ENCODE peak calls at places on chromosomes 11 and 22, in seven cellular contexts. One of them, this sample, is unnamed.
A peak's percentile ranks its signal among the peaks of the same experiment; 100 is the strongest.

GRCh38 chr22:47218671-47219070 is 456.2 kb downstream of the TBC1D22A start:
- DNase-seq in A673: no peak
- DNase-seq in neural progenitor cell: no peak
- DNase-seq in IMR-90: no peak
- DNase-seq in left ventricle myocardium inferior: no peak
- DNase-seq in naive thymus-derived CD4-positive, alpha-beta T cell: no peak
- DNase-seq in PC-9: no peak
- DNase-seq in this sample: no peak

GRCh38 chr11:123045101-123045500 is 16.8 kb downstream of the HSPA8 start:
- DNase-seq in A673: no peak
- DNase-seq in neural progenitor cell: no peak
- DNase-seq in IMR-90: no peak
- DNase-seq in left ventricle myocardium inferior: no peak
- DNase-seq in naive thymus-derived CD4-positive, alpha-beta T cell: no peak
- DNase-seq in PC-9: no peak
- DNase-seq in this sample: no peak

GRCh38 chr22:17922925-17923898 is 101.1 kb downstream of the MICAL3 start:
- DNase-seq in A673: no peak
- DNase-seq in neural progenitor cell: no peak
- DNase-seq in IMR-90: peak; percentile 89
- DNase-seq in left ventricle myocardium inferior: no peak
- DNase-seq in naive thymus-derived CD4-positive, alpha-beta T cell: no peak
- DNase-seq in PC-9: peak; percentile 24
- DNase-seq in this sample: no peak

GRCh38 chr11:114340311-114341131 is 44.3 kb downstream of the NNMT start:
- DNase-seq in A673: peak; percentile 82
- DNase-seq in neural progenitor cell: peak; percentile 83
- DNase-seq in IMR-90: peak; percentile 82
- DNase-seq in left ventricle myocardium inferior: peak; percentile 20
- DNase-seq in naive thymus-derived CD4-positive, alpha-beta T cell: peak; percentile 21
- DNase-seq in PC-9: peak; percentile 38
- DNase-seq in this sample: no peak

GRCh38 chr22:17890245-17890671 is 116.0 kb upstream of the BID start:
- DNase-seq in A673: no peak
- DNase-seq in neural progenitor cell: no peak
- DNase-seq in IMR-90: peak; percentile 53
- DNase-seq in left ventricle myocardium inferior: no peak
- DNase-seq in naive thymus-derived CD4-positive, alpha-beta T cell: no peak
- DNase-seq in PC-9: no peak
- DNase-seq in this sample: no peak

GRCh38 chr11:20639688-20640087 is 29.7 kb upstream of the NELL1 start:
- DNase-seq in A673: no peak
- DNase-seq in neural progenitor cell: no peak
- DNase-seq in IMR-90: no peak
- DNase-seq in left ventricle myocardium inferior: no peak
- DNase-seq in naive thymus-derived CD4-positive, alpha-beta T cell: no peak
- DNase-seq in PC-9: no peak
- DNase-seq in this sample: no peak

GRCh38 chr11:114738954-114739353 is 60.6 kb downstream of the NXPE2 start:
- DNase-seq in A673: peak; percentile 62
- DNase-seq in neural progenitor cell: peak; percentile 71
- DNase-seq in IMR-90: peak; percentile 49
- DNase-seq in left ventricle myocardium inferior: no peak
- DNase-seq in naive thymus-derived CD4-positive, alpha-beta T cell: no peak
- DNase-seq in PC-9: peak; percentile 16
- DNase-seq in this sample: peak; percentile 19

GRCh38 chr11:117072517-117073218 is 25.6 kb downstream of the SIK3 start:
- DNase-seq in A673: peak; percentile 86
- DNase-seq in neural progenitor cell: no peak
- DNase-seq in IMR-90: peak; percentile 96
- DNase-seq in left ventricle myocardium inferior: no peak
- DNase-seq in naive thymus-derived CD4-positive, alpha-beta T cell: no peak
- DNase-seq in PC-9: peak; percentile 38
- DNase-seq in this sample: peak; percentile 79

GRCh38 chr11:111329306-111330204 is 31.2 kb downstream of the POU2AF3 start:
- DNase-seq in A673: no peak
- DNase-seq in neural progenitor cell: no peak
- DNase-seq in IMR-90: no peak
- DNase-seq in left ventricle myocardium inferior: peak; percentile 47
- DNase-seq in naive thymus-derived CD4-positive, alpha-beta T cell: no peak
- DNase-seq in PC-9: no peak
- DNase-seq in this sample: no peak

GRCh38 chr22:35742342-35743100 is 24.8 kb downstream of the APOL5 start:
- DNase-seq in A673: no peak
- DNase-seq in neural progenitor cell: no peak
- DNase-seq in IMR-90: peak; percentile 81
- DNase-seq in left ventricle myocardium inferior: no peak
- DNase-seq in naive thymus-derived CD4-positive, alpha-beta T cell: no peak
- DNase-seq in PC-9: peak; percentile 27
- DNase-seq in this sample: no peak

GRCh38 chr22:48299801-48300200 is 1527.9 kb downstream of the BRD1 start:
- DNase-seq in A673: no peak
- DNase-seq in neural progenitor cell: peak; percentile 1
- DNase-seq in IMR-90: no peak
- DNase-seq in left ventricle myocardium inferior: no peak
- DNase-seq in naive thymus-derived CD4-positive, alpha-beta T cell: no peak
- DNase-seq in PC-9: no peak
- DNase-seq in this sample: no peak

GRCh38 chr22:37008365-37008764 is 10.9 kb downstream of the TST start:
- DNase-seq in A673: no peak
- DNase-seq in neural progenitor cell: no peak
- DNase-seq in IMR-90: no peak
- DNase-seq in left ventricle myocardium inferior: no peak
- DNase-seq in naive thymus-derived CD4-positive, alpha-beta T cell: no peak
- DNase-seq in PC-9: no peak
- DNase-seq in this sample: no peak

GRCh38 chr11:126375726-126376125 is 20.2 kb downstream of the ST3GAL4 start:
- DNase-seq in A673: peak; percentile 15
- DNase-seq in neural progenitor cell: no peak
- DNase-seq in IMR-90: peak; percentile 86
- DNase-seq in left ventricle myocardium inferior: no peak
- DNase-seq in naive thymus-derived CD4-positive, alpha-beta T cell: no peak
- DNase-seq in PC-9: no peak
- DNase-seq in this sample: no peak

GRCh38 chr11:46588915-46589314 is 4.9 kb downstream of the AMBRA1 start:
- DNase-seq in A673: no peak
- DNase-seq in neural progenitor cell: no peak
- DNase-seq in IMR-90: no peak
- DNase-seq in left ventricle myocardium inferior: no peak
- DNase-seq in naive thymus-derived CD4-positive, alpha-beta T cell: no peak
- DNase-seq in PC-9: no peak
- DNase-seq in this sample: no peak

GRCh38 chr11:119339581-119340334 is 925 bp downstream of the C1QTNF5 start:
- DNase-seq in A673: peak; percentile 58
- DNase-seq in neural progenitor cell: peak; percentile 94
- DNase-seq in IMR-90: no peak
- DNase-seq in left ventricle myocardium inferior: peak; percentile 81
- DNase-seq in naive thymus-derived CD4-positive, alpha-beta T cell: no peak
- DNase-seq in PC-9: peak; percentile 59
- DNase-seq in this sample: no peak

GRCh38 chr11:20057055-20057943 is 103.0 kb downstream of the DBX1 start:
- DNase-seq in A673: no peak
- DNase-seq in neural progenitor cell: no peak
- DNase-seq in IMR-90: peak; percentile 65
- DNase-seq in left ventricle myocardium inferior: no peak
- DNase-seq in naive thymus-derived CD4-positive, alpha-beta T cell: no peak
- DNase-seq in PC-9: no peak
- DNase-seq in this sample: no peak

GRCh38 chr22:45960477-45961386 is 16.2 kb downstream of the WNT7B start:
- DNase-seq in A673: no peak
- DNase-seq in neural progenitor cell: no peak
- DNase-seq in IMR-90: no peak
- DNase-seq in left ventricle myocardium inferior: no peak
- DNase-seq in naive thymus-derived CD4-positive, alpha-beta T cell: no peak
- DNase-seq in PC-9: peak; percentile 68
- DNase-seq in this sample: no peak

GRCh38 chr22:47281126-47282106 is 519.0 kb downstream of the TBC1D22A start:
- DNase-seq in A673: no peak
- DNase-seq in neural progenitor cell: no peak
- DNase-seq in IMR-90: peak; percentile 41
- DNase-seq in left ventricle myocardium inferior: no peak
- DNase-seq in naive thymus-derived CD4-positive, alpha-beta T cell: no peak
- DNase-seq in PC-9: no peak
- DNase-seq in this sample: no peak

GRCh38 chr11:6443269-6444003 is 2.6 kb upstream of the HPX start:
- DNase-seq in A673: peak; percentile 79
- DNase-seq in neural progenitor cell: peak; percentile 72
- DNase-seq in IMR-90: peak; percentile 50
- DNase-seq in left ventricle myocardium inferior: peak; percentile 44
- DNase-seq in naive thymus-derived CD4-positive, alpha-beta T cell: peak; percentile 43
- DNase-seq in PC-9: peak; percentile 16
- DNase-seq in this sample: no peak

GRCh38 chr11:123056835-123057491 is 5.0 kb downstream of the HSPA8 start:
- DNase-seq in A673: no peak
- DNase-seq in neural progenitor cell: no peak
- DNase-seq in IMR-90: no peak
- DNase-seq in left ventricle myocardium inferior: no peak
- DNase-seq in naive thymus-derived CD4-positive, alpha-beta T cell: no peak
- DNase-seq in PC-9: no peak
- DNase-seq in this sample: no peak

GRCh38 chr22:36585841-36586240 is 56.9 kb upstream of the EIF3D start:
- DNase-seq in A673: no peak
- DNase-seq in neural progenitor cell: no peak
- DNase-seq in IMR-90: peak; percentile 20
- DNase-seq in left ventricle myocardium inferior: no peak
- DNase-seq in naive thymus-derived CD4-positive, alpha-beta T cell: no peak
- DNase-seq in PC-9: peak; percentile 81
- DNase-seq in this sample: peak; percentile 82

GRCh38 chr11:121536116-121536515 is 83.3 kb upstream of the SORL1-AS1 start:
- DNase-seq in A673: no peak
- DNase-seq in neural progenitor cell: no peak
- DNase-seq in IMR-90: no peak
- DNase-seq in left ventricle myocardium inferior: no peak
- DNase-seq in naive thymus-derived CD4-positive, alpha-beta T cell: no peak
- DNase-seq in PC-9: no peak
- DNase-seq in this sample: no peak

GRCh38 chr11:20131744-20132666 is 28.3 kb downstream of the DBX1 start:
- DNase-seq in A673: peak; percentile 58
- DNase-seq in neural progenitor cell: peak; percentile 74
- DNase-seq in IMR-90: peak; percentile 55
- DNase-seq in left ventricle myocardium inferior: peak; percentile 59
- DNase-seq in naive thymus-derived CD4-positive, alpha-beta T cell: no peak
- DNase-seq in PC-9: peak; percentile 57
- DNase-seq in this sample: peak; percentile 17

GRCh38 chr11:119192111-119192510 is 6.8 kb downstream of the NHERF4 start:
- DNase-seq in A673: no peak
- DNase-seq in neural progenitor cell: no peak
- DNase-seq in IMR-90: no peak
- DNase-seq in left ventricle myocardium inferior: no peak
- DNase-seq in naive thymus-derived CD4-positive, alpha-beta T cell: no peak
- DNase-seq in PC-9: no peak
- DNase-seq in this sample: no peak

GRCh38 chr11:129380413-129380812 is 4.8 kb downstream of the BARX2 start:
- DNase-seq in A673: no peak
- DNase-seq in neural progenitor cell: no peak
- DNase-seq in IMR-90: no peak
- DNase-seq in left ventricle myocardium inferior: no peak
- DNase-seq in naive thymus-derived CD4-positive, alpha-beta T cell: no peak
- DNase-seq in PC-9: no peak
- DNase-seq in this sample: no peak
- H3K27me3 ChIP-seq in A673: no peaks in the 10 kb centered on the region
- H3K27me3 ChIP-seq in neural progenitor cell: peaks cover 63% of the 10 kb centered on the region
- H3K27me3 ChIP-seq in IMR-90: peaks cover 22% of the 10 kb centered on the region
- H3K27me3 ChIP-seq in left ventricle myocardium inferior: peaks cover 96% of the 10 kb centered on the region
- H3K27me3 ChIP-seq in naive thymus-derived CD4-positive, alpha-beta T cell: no peaks in the 10 kb centered on the region
- H3K27me3 ChIP-seq in PC-9: no peaks in the 10 kb centered on the region
- H3K27me3 ChIP-seq in this sample: peaks cover 5% of the 10 kb centered on the region

GRCh38 chr11:1483445-1483961 is 3.1 kb downstream of the MOB2 start:
- DNase-seq in A673: no peak
- DNase-seq in neural progenitor cell: no peak
- DNase-seq in IMR-90: no peak
- DNase-seq in left ventricle myocardium inferior: peak; percentile 15
- DNase-seq in naive thymus-derived CD4-positive, alpha-beta T cell: no peak
- DNase-seq in PC-9: no peak
- DNase-seq in this sample: no peak

GRCh38 chr11:1485504-1485885 is 1.1 kb downstream of the MOB2 start:
- DNase-seq in A673: no peak
- DNase-seq in neural progenitor cell: no peak
- DNase-seq in IMR-90: no peak
- DNase-seq in left ventricle myocardium inferior: peak; percentile 14
- DNase-seq in naive thymus-derived CD4-positive, alpha-beta T cell: no peak
- DNase-seq in PC-9: no peak
- DNase-seq in this sample: no peak

GRCh38 chr11:1484061-1484671 is 2.4 kb downstream of the MOB2 start:
- DNase-seq in A673: no peak
- DNase-seq in neural progenitor cell: no peak
- DNase-seq in IMR-90: no peak
- DNase-seq in left ventricle myocardium inferior: peak; percentile 8
- DNase-seq in naive thymus-derived CD4-positive, alpha-beta T cell: no peak
- DNase-seq in PC-9: no peak
- DNase-seq in this sample: no peak

GRCh38 chr11:1486054-1486825 is at the start of gene MOB2:
- DNase-seq in A673: no peak
- DNase-seq in neural progenitor cell: no peak
- DNase-seq in IMR-90: peak; percentile 4
- DNase-seq in left ventricle myocardium inferior: peak; percentile 32
- DNase-seq in naive thymus-derived CD4-positive, alpha-beta T cell: no peak
- DNase-seq in PC-9: peak; percentile 67
- DNase-seq in this sample: no peak

GRCh38 chr11:1484716-1485503 is 1.7 kb downstream of the MOB2 start:
- DNase-seq in A673: no peak
- DNase-seq in neural progenitor cell: no peak
- DNase-seq in IMR-90: no peak
- DNase-seq in left ventricle myocardium inferior: peak; percentile 33
- DNase-seq in naive thymus-derived CD4-positive, alpha-beta T cell: no peak
- DNase-seq in PC-9: no peak
- DNase-seq in this sample: no peak
- H3K4me3 ChIP-seq in A673: no peak overlapping the region
- H3K4me3 ChIP-seq in neural progenitor cell: no peak overlapping the region
- H3K4me3 ChIP-seq in IMR-90: no peak overlapping the region
- H3K4me3 ChIP-seq in left ventricle myocardium inferior: peak overlapping the region; percentile 54
- H3K4me3 ChIP-seq in naive thymus-derived CD4-positive, alpha-beta T cell: no peak overlapping the region
- H3K4me3 ChIP-seq in PC-9: no peak overlapping the region
- H3K4me3 ChIP-seq in this sample: no peak overlapping the region

GRCh38 chr11:19027829-19028595 is 32.5 kb downstream of the MRGPRX2 start:
- DNase-seq in A673: no peak
- DNase-seq in neural progenitor cell: no peak
- DNase-seq in IMR-90: peak; percentile 55
- DNase-seq in left ventricle myocardium inferior: no peak
- DNase-seq in naive thymus-derived CD4-positive, alpha-beta T cell: no peak
- DNase-seq in PC-9: peak; percentile 60
- DNase-seq in this sample: peak; percentile 83

GRCh38 chr11:19026862-19027261 is 33.7 kb downstream of the MRGPRX2 start:
- DNase-seq in A673: no peak
- DNase-seq in neural progenitor cell: no peak
- DNase-seq in IMR-90: no peak
- DNase-seq in left ventricle myocardium inferior: no peak
- DNase-seq in naive thymus-derived CD4-positive, alpha-beta T cell: no peak
- DNase-seq in PC-9: no peak
- DNase-seq in this sample: no peak

GRCh38 chr11:19025799-19026406 is 34.6 kb downstream of the MRGPRX2 start:
- DNase-seq in A673: no peak
- DNase-seq in neural progenitor cell: no peak
- DNase-seq in IMR-90: peak; percentile 1
- DNase-seq in left ventricle myocardium inferior: no peak
- DNase-seq in naive thymus-derived CD4-positive, alpha-beta T cell: no peak
- DNase-seq in PC-9: no peak
- DNase-seq in this sample: no peak
- H3K27me3 ChIP-seq in A673: peaks cover 12% of the 10 kb centered on the region
- H3K27me3 ChIP-seq in neural progenitor cell: peaks cover 21% of the 10 kb centered on the region
- H3K27me3 ChIP-seq in IMR-90: no peaks in the 10 kb centered on the region
- H3K27me3 ChIP-seq in left ventricle myocardium inferior: no peaks in the 10 kb centered on the region
- H3K27me3 ChIP-seq in naive thymus-derived CD4-positive, alpha-beta T cell: no peaks in the 10 kb centered on the region
- H3K27me3 ChIP-seq in PC-9: peaks cover 62% of the 10 kb centered on the region
- H3K27me3 ChIP-seq in this sample: peaks cover 12% of the 10 kb centered on the region

GRCh38 chr11:9363954-9364912 is 20.2 kb upstream of the IPO7 start:
- DNase-seq in A673: peak; percentile 95
- DNase-seq in neural progenitor cell: peak; percentile 97
- DNase-seq in IMR-90: peak; percentile 98
- DNase-seq in left ventricle myocardium inferior: peak; percentile 96
- DNase-seq in naive thymus-derived CD4-positive, alpha-beta T cell: peak; percentile 38
- DNase-seq in PC-9: peak; percentile 94
- DNase-seq in this sample: peak; percentile 91
- H3K4me3 ChIP-seq in A673: peak overlapping the region; percentile 46
- H3K4me3 ChIP-seq in neural progenitor cell: peak overlapping the region; percentile 50
- H3K4me3 ChIP-seq in IMR-90: peak overlapping the region; percentile 38
- H3K4me3 ChIP-seq in left ventricle myocardium inferior: peak overlapping the region; percentile 66
- H3K4me3 ChIP-seq in naive thymus-derived CD4-positive, alpha-beta T cell: peak overlapping the region; percentile 85
- H3K4me3 ChIP-seq in PC-9: peak overlapping the region; percentile 55
- H3K4me3 ChIP-seq in this sample: peak overlapping the region; percentile 32

This sample was measured in keratinocyte.